ENCODE peak calls at places on chromosome 1, in nine cellular contexts. U, B, L, N, F, A, Z, C and P are unnamed samples.

GRCh38 chr1:208332036-208332773 is 88.0 kb upstream of the PLXNA2 start:
- DNase-seq in F (no peak), Z (no peak), C (no peak), B (no peak), U (no peak), A (no peak), L (no peak), N (no peak), P (no peak)

GRCh38 chr1:98919652-98920051 is 85.0 kb downstream of the PLPPR5 start:
- DNase-seq in U (no peak), A (no peak), L (no peak), N (no peak), B (no peak), F (no peak), C (no peak), Z (no peak), P (no peak)

GRCh38 chr1:45135339-45135738 is 71.1 kb downstream of the ZSWIM5 start:
- DNase-seq in Z (no peak), C (no peak), A (no peak), N (no peak), L (no peak), U (no peak), B (no peak), F (no peak), P (no peak)

GRCh38 chr1:229879746-229880145 is 187.3 kb upstream of the GALNT2 start:
- DNase-seq in Z (no peak), C (peak; percentile 41), N (no peak), L (no peak), B (no peak), F (no peak), A (no peak), U (no peak), P (no peak)

GRCh38 chr1:76781447-76781846 is 85.8 kb upstream of the ST6GALNAC5 start:
- DNase-seq in B (no peak), C (no peak), F (no peak), N (no peak), A (no peak), L (no peak), Z (no peak), U (no peak), P (no peak)

GRCh38 chr1:237763137-237763536 is 127.6 kb downstream of the ZP4 start:
- DNase-seq in L (no peak), F (no peak), Z (no peak), U (no peak), B (no peak), C (no peak), A (no peak), N (no peak), P (no peak)

GRCh38 chr1:153800516-153800915 is 25.3 kb downstream of the SLC27A3 start:
- DNase-seq in C (no peak), Z (peak; percentile 17), L (no peak), B (no peak), N (peak; percentile 59), F (no peak), U (no peak), A (no peak), P (no peak)

GRCh38 chr1:6471969-6472368 is 6.0 kb upstream of the TNFRSF25 start:
- DNase-seq in L (no peak), N (peak; percentile 87), F (no peak), U (no peak), C (no peak), Z (no peak), B (no peak), A (peak; percentile 78), P (no peak)

GRCh38 chr1:25503551-25504426 is 39.6 kb upstream of the LDLRAP1 start:
- DNase-seq in A (peak; percentile 53), F (no peak), U (peak; percentile 83), B (peak; percentile 53), C (peak; percentile 9), Z (peak; percentile 46), N (peak; percentile 86), L (peak; percentile 39), P (peak; percentile 54)

GRCh38 chr1:40439247-40439646 is 11.0 kb upstream of the ZFP69B start:
- DNase-seq in U (no peak), N (no peak), Z (no peak), A (no peak), F (no peak), B (no peak), C (no peak), L (no peak), P (no peak)

DNA sequence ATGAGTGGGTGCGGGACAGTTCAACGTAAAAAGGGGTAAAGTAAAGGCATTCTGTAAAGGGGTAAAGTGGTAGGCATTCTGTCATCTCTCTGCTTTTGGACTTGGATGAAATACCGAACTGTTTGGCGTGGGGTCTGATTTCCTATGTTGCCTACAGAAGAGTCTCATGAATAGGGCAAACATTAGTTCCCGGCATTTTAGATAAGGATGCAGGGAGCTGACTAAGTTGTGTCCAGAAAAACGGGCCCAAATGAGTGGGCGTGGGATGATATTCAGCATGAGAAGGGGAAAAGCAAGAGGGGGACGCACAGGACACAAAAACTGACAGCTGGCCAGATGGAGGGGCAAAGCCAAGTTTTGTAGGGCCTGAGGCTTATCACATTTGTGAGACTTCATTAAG is 2.9 kb upstream of the RHOU start:
- DNase-seq in N (no peak), U (no peak), L (no peak), Z (no peak), C (no peak), B (no peak), F (no peak), A (no peak), P (no peak)
- TF ChIP-seq CTCF in N (no peak), U (no peak), L (no peak), Z (no peak), C (no peak), B (no peak), F (no peak), A (no peak), P (no peak)

DNA sequence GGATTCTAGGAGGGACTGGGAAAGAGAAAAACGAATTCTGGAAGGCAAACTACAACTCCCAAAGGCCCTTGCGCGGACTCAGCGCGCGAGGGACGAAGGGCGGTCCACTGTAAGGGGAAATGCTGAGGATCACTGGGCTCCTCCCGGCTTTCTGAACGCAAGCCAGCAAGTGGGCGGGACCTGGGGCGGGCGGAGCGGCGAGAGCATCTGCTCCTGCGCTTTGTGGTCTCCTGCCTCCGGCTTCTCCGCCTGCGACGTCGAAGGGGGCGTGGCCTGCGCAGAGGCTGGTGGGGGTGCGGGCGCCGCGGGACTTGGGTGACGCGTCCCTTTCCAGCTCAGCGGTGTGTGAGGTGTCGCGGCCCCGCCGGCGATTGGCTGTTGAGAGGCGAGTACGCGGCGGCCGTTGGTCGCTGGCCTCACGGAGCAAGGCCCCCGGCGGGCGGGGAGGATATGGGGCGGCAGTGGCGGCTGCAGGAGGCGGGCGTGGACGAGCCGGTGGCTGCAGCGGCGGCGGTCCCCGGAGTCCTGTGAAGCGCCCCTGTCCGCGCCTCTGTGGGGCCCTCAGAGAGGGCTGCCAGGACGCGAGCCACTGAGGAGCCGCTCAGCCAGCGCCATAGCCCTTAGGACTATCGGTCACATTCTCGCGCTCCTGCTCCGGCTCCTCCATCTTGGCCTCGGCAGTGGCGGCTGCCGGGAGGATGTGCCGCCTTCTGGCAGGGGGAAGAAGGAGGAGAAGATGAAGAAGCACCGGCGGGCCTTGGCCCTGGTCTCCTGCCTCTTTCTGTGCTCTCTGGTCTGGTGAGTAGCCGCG is at the start of gene SUCO:
- DNase-seq in U (peak; percentile 100), Z (peak; percentile 100), L (peak; percentile 96), B (peak; percentile 100), C (peak; percentile 99), A (peak; percentile 98), F (peak; percentile 96), N (peak; percentile 100), P (peak; percentile 100)
- TF ChIP-seq CTCF in U (no peak), Z (no peak), L (no peak), B (peak; percentile 23), C (peak; percentile 20), A (no peak), F (no peak), N (peak; percentile 13), P (no peak)

DNA sequence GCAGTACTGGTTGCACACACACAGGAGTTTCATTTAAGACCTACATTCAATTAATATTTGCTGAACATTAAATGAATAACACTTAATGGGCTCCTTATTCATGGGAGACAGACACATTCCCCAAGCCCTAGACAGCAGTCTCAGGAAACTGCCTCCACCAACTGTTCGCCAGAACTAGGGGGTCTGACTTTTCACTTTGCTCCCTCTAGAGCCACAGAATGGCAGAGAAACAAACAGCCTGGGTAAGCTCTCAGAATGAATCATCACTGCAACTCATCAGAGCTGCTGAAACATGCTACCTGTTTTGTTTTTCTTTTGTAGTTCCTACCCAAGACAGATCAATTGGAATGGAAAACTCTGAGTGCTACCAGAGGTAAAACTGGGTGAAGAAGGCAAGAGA is 31.7 kb downstream of the ELK4 start:
- DNase-seq in N (no peak), L (peak; percentile 42), U (no peak), C (peak; percentile 81), A (no peak), Z (no peak), B (no peak), F (no peak), P (no peak)
- TF ChIP-seq CTCF in N (no peak), L (no peak), U (no peak), C (peak; percentile 30), A (no peak), Z (no peak), B (no peak), F (peak; percentile 29), P (no peak)

DNA sequence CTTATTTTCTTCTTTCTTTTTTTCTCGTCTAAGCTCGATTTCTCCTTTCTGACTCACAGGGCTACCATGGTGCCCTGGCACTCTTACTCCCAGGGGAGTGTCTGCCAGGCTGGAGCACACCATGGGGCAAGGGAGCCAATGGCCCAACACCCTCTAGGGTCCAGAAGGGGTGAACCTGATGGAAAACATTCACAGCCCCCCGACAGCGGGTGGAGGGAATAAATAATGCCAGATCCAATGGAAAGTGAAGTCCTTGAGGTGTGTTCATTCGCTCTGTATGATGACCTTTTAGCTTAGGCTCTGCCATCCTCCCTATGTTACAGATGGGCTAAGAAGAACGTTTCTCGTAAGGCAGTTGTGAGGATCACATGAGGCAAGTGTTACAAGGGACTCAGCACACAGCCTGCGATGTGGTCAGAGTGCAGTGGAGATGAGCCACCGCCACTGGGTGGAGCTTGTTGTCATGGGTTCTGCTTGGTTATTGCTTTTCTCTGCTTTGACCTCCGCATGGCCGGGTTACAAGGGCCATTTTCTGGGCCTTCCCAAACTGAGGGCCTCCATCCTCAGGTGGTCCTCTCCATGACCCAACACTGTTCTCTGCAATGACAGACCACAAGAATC is 3.5 kb upstream of the FCMR start:
- DNase-seq in B (no peak), N (peak; percentile 82), U (peak; percentile 25), C (no peak), A (no peak), L (peak; percentile 77), Z (peak; percentile 24), F (peak; percentile 91), P (peak; percentile 26)
- TF ChIP-seq CTCF in B (no peak), N (no peak), U (no peak), C (no peak), A (no peak), L (peak; percentile 35), Z (no peak), F (no peak), P (no peak)

DNA sequence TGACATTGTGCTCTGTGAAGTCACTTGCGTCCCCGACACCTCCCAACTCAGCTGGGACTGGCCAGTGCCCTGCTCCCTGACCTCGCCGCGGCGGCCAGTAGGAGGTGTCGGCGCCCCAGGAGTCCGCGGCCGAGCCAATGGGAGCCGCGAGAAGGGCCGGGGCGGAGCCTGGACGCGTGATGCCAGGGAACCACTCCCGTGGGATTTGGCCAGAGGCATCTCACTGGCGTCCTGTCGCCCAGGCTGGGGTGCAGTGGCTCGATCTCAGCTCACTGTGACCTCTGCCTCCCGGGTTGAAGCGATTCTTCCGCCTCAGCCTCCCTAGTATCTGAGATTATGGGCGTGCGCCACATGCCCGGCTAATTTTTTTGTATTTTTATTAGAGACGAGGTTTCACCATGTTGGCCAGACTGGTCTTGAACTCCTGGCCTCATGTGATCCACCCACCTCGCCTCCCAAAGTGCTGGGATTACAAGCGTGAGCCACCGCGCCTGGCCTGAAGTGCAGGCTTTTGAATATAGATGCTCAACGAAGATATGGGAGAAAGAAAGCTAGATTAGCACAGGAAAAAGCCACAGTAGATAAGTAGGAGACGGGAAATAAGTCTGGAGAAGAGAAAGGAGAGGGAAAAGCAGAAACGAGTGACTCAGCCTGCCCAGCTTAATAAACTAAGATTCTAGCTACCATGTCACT is 38.0 kb downstream of the ZBTB8OS start:
- DNase-seq in N (peak; percentile 96), A (peak; percentile 83), C (peak; percentile 74), U (peak; percentile 90), B (peak; percentile 84), L (peak; percentile 83), F (no peak), Z (peak; percentile 91), P (peak; percentile 90)
- TF ChIP-seq CTCF in N (peak; percentile 49), A (peak; percentile 40), C (peak; percentile 16), U (no peak), B (peak; percentile 46), L (peak; percentile 36), F (peak; percentile 29), Z (peak; percentile 17), P (peak; percentile 44)